ENCODE peak calls at places on chromosomes 13 and 19, in five cellular contexts. F, S, B, L and U are unnamed samples. For H3K27me3, the result is how much of the 10 kb centered on the place peaks cover.

GRCh38 chr19:36060430-36060829 is 5.7 kb downstream of the WDR62 start:
- DNase-seq in F (no peak), S (peak), B (peak), L (peak), U (no peak)

GRCh38 chr13:53041968-53042485 is 13.4 kb downstream of the OLFM4 start:
- DNase-seq in F (no peak), S (no peak), B (no peak), L (no peak), U (no peak)

GRCh38 chr19:2477141-2477710 is 1.3 kb downstream of the GADD45B start:
- DNase-seq in F (peak), S (peak), B (no peak), L (peak), U (no peak)

GRCh38 chr19:10135551-10136334 is 16.0 kb upstream of the EIF3G start:
- DNase-seq in F (peak), S (no peak), B (no peak), L (no peak), U (no peak)

GRCh38 chr19:1166872-1167573 is 7.0 kb downstream of the SBNO2 start:
- DNase-seq in F (peak), S (no peak), B (no peak), L (no peak), U (no peak)

GRCh38 chr19:40503300-40503699 is 36.5 kb downstream of the SPTBN4 start:
- DNase-seq in F (no peak), S (no peak), B (no peak), L (no peak), U (no peak)

GRCh38 chr19:51686171-51686570 is 7.0 kb upstream of the SPACA6 start:
- DNase-seq in F (no peak), S (no peak), B (no peak), L (no peak), U (no peak)

GRCh38 chr13:33793726-33794125 is 24.2 kb upstream of the RFC3 start:
- DNase-seq in F (no peak), S (no peak), B (no peak), L (no peak), U (no peak)

GRCh38 chr19:41323430-41324125 is 13.6 kb downstream of the CCDC97 start:
- DNase-seq in F (no peak), S (peak), B (peak), L (peak), U (peak)

GRCh38 chr13:66462187-66462586 is 767.9 kb downstream of the PCDH9 start:
- DNase-seq in F (no peak), S (no peak), B (no peak), L (no peak), U (no peak)

GRCh38 chr19:45395524-45396388 is 9.1 kb downstream of the PPP1R13L start:
- DNase-seq in F (no peak), S (no peak), B (no peak), L (no peak), U (no peak)

GRCh38 chr19:1468274-1469199 is 10.5 kb downstream of the C19orf25 start:
- DNase-seq in F (no peak), S (peak), B (no peak), L (no peak), U (no peak)

GRCh38 chr13:83498486-83499190 is 383.6 kb downstream of the SLITRK1 start:
- DNase-seq in F (no peak), S (no peak), B (peak), L (no peak), U (peak)

GRCh38 chr19:40601061-40601973 is at the start of gene LTBP4:
- DNase-seq in F (peak), S (peak), B (no peak), L (peak), U (no peak)

GRCh38 chr19:1360818-1361461 is 22.8 kb upstream of the NDUFS7 start:
- DNase-seq in F (peak), S (peak), B (peak), L (peak), U (no peak)

GRCh38 chr13:106381083-106381482 is 154.4 kb downstream of the EFNB2 start:
- DNase-seq in F (no peak), S (no peak), B (peak), L (no peak), U (no peak)

GRCh38 chr19:2983351-2984195 is 6.2 kb downstream of the TLE6 start:
- DNase-seq in F (peak), S (peak), B (peak), L (peak), U (peak)

GRCh38 chr13:51769455-51770127 is 34.4 kb downstream of the DHRS12 start:
- DNase-seq in F (peak), S (no peak), B (no peak), L (peak), U (no peak)

GRCh38 chr13:98821372-98822237 is 69.1 kb upstream of the SLC15A1 start:
- DNase-seq in F (no peak), S (no peak), B (peak), L (peak), U (no peak)

GRCh38 chr19:7072541-7072940 is 3.0 kb downstream of the ZNF557 start:
- DNase-seq in F (no peak), S (no peak), B (no peak), L (no peak), U (no peak)

GRCh38 chr13:39378293-39378692 is 224.7 kb downstream of the LHFPL6 start:
- DNase-seq in F (no peak), S (no peak), B (no peak), L (no peak), U (no peak)

GRCh38 chr13:20369886-20370361 is 137.8 kb upstream of the GJB6 start:
- DNase-seq in F (no peak), S (no peak), B (no peak), L (no peak), U (peak)

GRCh38 chr13:25967144-25967543 is 84.7 kb downstream of the SHISA2 start:
- DNase-seq in F (no peak), S (no peak), B (no peak), L (no peak), U (no peak)

GRCh38 chr13:51175001-51175400 is 47.2 kb upstream of the FAM124A start:
- DNase-seq in F (no peak), S (no peak), B (no peak), L (no peak), U (no peak)

GRCh38 chr13:106355866-106356265 is 179.6 kb downstream of the EFNB2 start:
- DNase-seq in F (no peak), S (no peak), B (no peak), L (no peak), U (no peak)

GRCh38 chr13:112431734-112432133 is 55.6 kb downstream of the SPACA7 start:
- DNase-seq in F (no peak), S (no peak), B (no peak), L (no peak), U (no peak)

GRCh38 chr13:112434032-112434431 is 57.9 kb downstream of the SPACA7 start:
- DNase-seq in F (no peak), S (no peak), B (no peak), L (no peak), U (no peak)

GRCh38 chr13:112438094-112438493 is 61.9 kb downstream of the SPACA7 start:
- DNase-seq in F (no peak), S (no peak), B (no peak), L (no peak), U (no peak)

GRCh38 chr13:112435973-112436372 is 59.8 kb downstream of the SPACA7 start:
- DNase-seq in F (no peak), S (no peak), B (no peak), L (no peak), U (no peak)

DNA sequence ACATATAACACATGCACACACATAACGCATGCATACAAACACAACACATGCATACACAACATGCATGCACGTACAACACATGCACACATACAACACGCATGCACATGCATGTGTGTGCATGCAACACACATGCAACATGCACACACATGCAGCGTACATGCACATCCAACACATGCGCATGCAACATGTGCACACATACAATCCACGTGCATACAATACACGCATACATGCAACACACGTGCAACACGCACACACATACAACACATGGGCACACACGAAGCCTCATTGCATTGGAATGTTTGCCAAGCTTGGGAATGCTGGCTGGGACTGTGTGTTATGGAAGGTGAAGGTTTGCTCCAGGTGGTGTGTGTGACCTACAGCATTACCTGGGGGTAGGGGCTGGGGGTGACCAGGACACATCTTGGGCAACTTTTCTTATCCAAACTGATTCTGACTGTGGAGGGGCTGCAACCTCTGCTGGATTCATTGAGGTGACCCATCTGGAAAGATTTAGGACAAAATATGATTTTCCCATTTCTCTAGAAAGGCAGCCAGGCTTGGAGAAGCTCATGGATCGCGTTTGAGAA is 58.9 kb downstream of the SPACA7 start:
- DNase-seq in F (no peak), S (no peak), B (no peak), L (no peak), U (no peak)
- H3K27me3 ChIP-seq in F (under half), S (under half), B (under half), L (under half), U (under half)

GRCh38 chr13:46181799-46182490 is at the start of gene LCP1:
- DNase-seq in F (no peak), S (no peak), B (no peak), L (no peak), U (peak)
- H3K27ac ChIP-seq in F (peak), S (no peak), B (no peak), L (peak), U (no peak)

DNA sequence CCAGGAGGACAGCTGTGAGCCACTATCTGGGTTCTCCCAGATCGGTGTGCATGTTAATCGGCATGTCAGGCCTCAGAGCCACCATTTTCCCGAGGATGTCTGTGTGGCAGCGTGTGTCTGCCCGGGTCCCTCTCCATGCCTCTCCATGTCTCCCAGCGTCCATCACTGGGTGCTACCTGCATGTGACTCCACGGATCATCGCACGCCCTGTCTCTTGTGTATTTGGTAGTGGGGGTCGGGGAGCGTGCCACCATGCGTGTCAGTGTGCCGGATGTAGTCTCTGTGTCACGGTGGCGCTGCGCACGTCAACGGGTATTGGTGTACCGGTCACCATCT is 5.9 kb downstream of the NFIX start:
- DNase-seq in F (no peak), S (no peak), B (no peak), L (no peak), U (no peak)
- H3K27me3 ChIP-seq in F (under half), S (under half), B (under half), L (under half), U (half or more)

GRCh38 chr19:43798026-43798545 is 4.2 kb downstream of the LYPD5 start:
- DNase-seq in F (no peak), S (no peak), B (no peak), L (no peak), U (no peak)
- H3K27ac ChIP-seq in F (no peak), S (no peak), B (no peak), L (no peak), U (no peak)

GRCh38 chr19:29815231-29815630 is 3.4 kb downstream of the CCNE1 start:
- DNase-seq in F (no peak), S (no peak), B (no peak), L (no peak), U (no peak)
- H3K27me3 ChIP-seq in F (under half), S (under half), B (under half), L (under half), U (under half)

GRCh38 chr19:4829001-4829712 is 2.4 kb downstream of the TICAM1 start:
- DNase-seq in F (no peak), S (no peak), B (no peak), L (no peak), U (no peak)
- H3K27ac ChIP-seq in F (no peak), S (no peak), B (no peak), L (no peak), U (no peak)

DNA sequence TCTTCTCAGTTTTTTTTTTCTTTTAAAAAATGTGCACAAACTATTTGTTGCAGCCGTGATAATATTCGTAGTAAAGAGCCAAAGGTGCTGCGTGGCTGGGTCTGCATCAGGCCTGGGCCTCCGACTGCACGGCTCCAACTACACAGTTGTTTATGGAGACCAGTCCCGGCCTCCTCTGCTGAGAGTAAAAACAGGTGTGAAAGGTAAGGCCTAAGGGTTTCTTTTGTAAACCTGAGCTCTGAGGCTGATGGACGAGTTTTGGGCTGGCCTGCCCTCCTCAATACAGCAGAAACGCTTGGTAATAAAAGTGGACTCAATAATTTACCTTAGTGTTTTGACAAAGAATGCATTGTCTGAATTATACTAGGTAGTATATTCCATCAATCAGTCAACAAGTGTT is 3.9 kb downstream of the MBNL2 start:
- DNase-seq in F (no peak), S (no peak), B (no peak), L (no peak), U (no peak)
- H3K27me3 ChIP-seq in F (under half), S (under half), B (under half), L (under half), U (under half)

GRCh38 chr13:108645376-108645775 is 16.0 kb downstream of the MYO16 start:
- DNase-seq in F (no peak), S (no peak), B (no peak), L (no peak), U (no peak)
- H3K27ac ChIP-seq in F (no peak), S (no peak), B (no peak), L (no peak), U (no peak)